ENCODE peak calls at places on chromosomes 5 and 9, in four cellular contexts. One of them, this sample, is unnamed.

GRCh38 chr5:40689442-40689841 is 9.7 kb downstream of the PTGER4 start:
- DNase-seq in H9: no peak
- DNase-seq in H1: no peak
- DNase-seq in IMR-90: peak; percentile 98
- DNase-seq in this sample: peak; percentile 49

GRCh38 chr5:60960591-60960990 is 15.6 kb downstream of the NDUFAF2 start:
- DNase-seq in H9: no peak
- DNase-seq in H1: no peak
- DNase-seq in IMR-90: peak; percentile 46
- DNase-seq in this sample: no peak

GRCh38 chr5:52963636-52964035 is 25.5 kb upstream of the ITGA2 start:
- DNase-seq in H9: no peak
- DNase-seq in H1: no peak
- DNase-seq in IMR-90: no peak
- DNase-seq in this sample: peak; percentile 94

GRCh38 chr5:168984135-168984675 is 316.7 kb downstream of the SLIT3 start:
- DNase-seq in H9: no peak
- DNase-seq in H1: no peak
- DNase-seq in IMR-90: no peak
- DNase-seq in this sample: no peak

GRCh38 chr5:15002791-15003190 is 131.2 kb upstream of the ANKH start:
- DNase-seq in H9: no peak
- DNase-seq in H1: no peak
- DNase-seq in IMR-90: no peak
- DNase-seq in this sample: no peak

GRCh38 chr5:41848983-41849382 is 21.2 kb downstream of the OXCT1 start:
- DNase-seq in H9: no peak
- DNase-seq in H1: no peak
- DNase-seq in IMR-90: no peak
- DNase-seq in this sample: no peak

GRCh38 chr5:173953528-173954090 is 35.4 kb upstream of the C5orf47 start:
- DNase-seq in H9: no peak
- DNase-seq in H1: no peak
- DNase-seq in IMR-90: peak; percentile 87
- DNase-seq in this sample: no peak

GRCh38 chr9:38311382-38312270 is 80.9 kb upstream of the ALDH1B1 start:
- DNase-seq in H9: peak; percentile 63
- DNase-seq in H1: peak; percentile 47
- DNase-seq in IMR-90: no peak
- DNase-seq in this sample: no peak

GRCh38 chr5:142808778-142809606 is 38.8 kb downstream of the ARHGAP26 start:
- DNase-seq in H9: no peak
- DNase-seq in H1: no peak
- DNase-seq in IMR-90: no peak
- DNase-seq in this sample: no peak
- H3K4me1 ChIP-seq in H9: peaks cover 2% of the 10 kb centered on the region
- H3K4me1 ChIP-seq in H1: peaks cover 10% of the 10 kb centered on the region
- H3K4me1 ChIP-seq in IMR-90: peaks cover 3% of the 10 kb centered on the region
- H3K4me1 ChIP-seq in this sample: no peaks in the 10 kb centered on the region

DNA sequence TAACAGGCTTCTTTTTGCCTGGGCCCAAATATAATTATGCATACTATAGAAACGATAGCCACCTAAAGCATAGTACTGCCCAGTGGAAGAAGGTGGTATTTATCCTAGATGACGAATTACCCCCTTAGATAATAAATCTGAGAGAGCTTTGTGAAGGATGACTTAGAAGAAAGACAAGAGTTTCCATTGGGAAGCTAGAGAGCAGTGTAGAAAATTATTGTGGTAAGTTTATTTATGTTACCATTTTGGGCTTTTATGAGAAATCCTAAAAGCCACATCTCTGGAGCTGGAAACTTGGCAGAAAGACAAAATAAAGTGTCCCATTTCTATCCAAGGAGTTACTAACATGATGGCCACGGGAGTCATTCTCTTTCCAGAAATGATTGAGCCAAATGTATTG is 172.0 kb upstream of the SEMA6A start:
- DNase-seq in H9: no peak
- DNase-seq in H1: no peak
- DNase-seq in IMR-90: no peak
- DNase-seq in this sample: no peak
- H2BK5ac ChIP-seq in H9: no peak overlapping the region
- H2BK5ac ChIP-seq in H1: no peak overlapping the region
- H2BK5ac ChIP-seq in IMR-90: no peak overlapping the region
- H2BK5ac ChIP-seq in this sample: no peak overlapping the region

DNA sequence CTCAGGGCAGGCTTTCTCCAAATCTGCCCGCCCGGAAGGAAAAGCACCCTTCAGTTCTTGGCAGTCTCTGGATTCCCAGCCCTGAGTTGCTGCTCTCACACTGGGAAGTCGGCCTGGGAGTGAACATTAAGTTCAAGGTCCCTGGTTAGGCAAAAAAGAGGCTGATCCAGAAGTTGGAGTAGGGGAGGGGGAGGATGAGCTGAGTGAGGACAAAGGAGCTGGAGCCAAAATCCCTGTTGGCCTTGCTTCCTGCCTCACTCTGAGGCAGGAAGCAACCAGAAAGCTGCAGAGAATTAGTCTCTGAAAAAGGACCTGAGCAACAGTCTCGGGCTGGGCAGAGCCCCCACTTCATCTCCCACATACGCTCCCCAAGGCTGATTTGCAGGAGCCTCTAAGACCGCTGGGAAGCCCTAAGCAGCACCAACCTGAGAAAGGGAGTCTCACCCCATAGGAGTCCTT is 15.0 kb upstream of the RPS14 start:
- DNase-seq in H9: no peak
- DNase-seq in H1: peak; percentile 59
- DNase-seq in IMR-90: no peak
- DNase-seq in this sample: no peak
- H3K27ac ChIP-seq in H9: no peak overlapping the region
- H3K27ac ChIP-seq in H1: no peak overlapping the region
- H3K27ac ChIP-seq in IMR-90: no peak overlapping the region
- H3K27ac ChIP-seq in this sample: peak overlapping the region; percentile 36

GRCh38 chr9:21324040-21324439 is 11.2 kb downstream of the KLHL9 start:
- DNase-seq in H9: no peak
- DNase-seq in H1: no peak
- DNase-seq in IMR-90: no peak
- DNase-seq in this sample: no peak

GRCh38 chr9:21331676-21332402 is 3.4 kb downstream of the KLHL9 start:
- DNase-seq in H9: no peak
- DNase-seq in H1: no peak
- DNase-seq in IMR-90: peak; percentile 34
- DNase-seq in this sample: no peak

GRCh38 chr9:21323091-21323490 is 12.1 kb downstream of the KLHL9 start:
- DNase-seq in H9: no peak
- DNase-seq in H1: no peak
- DNase-seq in IMR-90: no peak
- DNase-seq in this sample: no peak

GRCh38 chr9:21326526-21327139 is 8.6 kb downstream of the KLHL9 start:
- DNase-seq in H9: no peak
- DNase-seq in H1: no peak
- DNase-seq in IMR-90: peak; percentile 44
- DNase-seq in this sample: no peak
- H3K4me1 ChIP-seq in H9: no peaks in the 10 kb centered on the region
- H3K4me1 ChIP-seq in H1: no peaks in the 10 kb centered on the region
- H3K4me1 ChIP-seq in IMR-90: peaks cover under 1% of the 10 kb centered on the region
- H3K4me1 ChIP-seq in this sample: peaks cover 1% of the 10 kb centered on the region

DNA sequence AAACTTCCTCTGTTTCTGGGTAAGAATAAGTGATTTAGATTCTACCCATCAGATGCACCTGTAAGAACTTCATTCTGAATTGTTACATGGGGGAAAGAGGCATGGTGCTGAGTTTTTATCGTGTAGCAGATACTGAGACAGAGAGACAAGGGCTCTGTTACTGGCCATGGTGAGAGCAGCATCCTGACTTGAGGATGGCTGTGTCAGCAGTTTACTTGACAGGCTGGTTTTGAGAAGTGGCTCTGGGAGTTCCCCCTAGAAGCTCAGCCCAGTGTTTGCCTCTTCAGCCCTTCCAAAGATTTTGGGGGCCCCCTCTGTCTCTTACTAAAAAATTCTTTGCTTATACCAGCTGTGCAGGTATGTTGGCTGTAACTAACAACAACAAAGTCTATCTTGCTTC is 510.5 kb downstream of the LRRC70 start:
- DNase-seq in H9: no peak
- DNase-seq in H1: no peak
- DNase-seq in IMR-90: no peak
- DNase-seq in this sample: no peak
- H2BK5ac ChIP-seq in H9: no peak overlapping the region
- H2BK5ac ChIP-seq in H1: no peak overlapping the region
- H2BK5ac ChIP-seq in IMR-90: no peak overlapping the region
- H2BK5ac ChIP-seq in this sample: no peak overlapping the region